ENCODE peak calls at places on chromosomes 4 and X, in ten cellular contexts. O is kidney; R is endothelial cell of umbilical vein; L is neural crest cell; X is GM13976; F is esophagus squamous epithelium; N is GM20000; U is PC-9; J is A549; K is CD4-positive, alpha-beta T cell. G is an unnamed sample.

GRCh38 chr4:138086471-138086870 is 155.7 kb downstream of the SLC7A11 start:
- DNase-seq in O (no peak), R (peak; percentile 32), L (no peak), X (no peak), F (no peak), N (no peak), U (no peak), J (no peak), K (no peak), G (no peak)

GRCh38 chrX:53018627-53019026 is 30.0 kb upstream of the GPR173 start:
- DNase-seq in O (no peak), R (no peak), L (no peak), X (no peak), F (no peak), N (no peak), U (no peak), J (no peak), K (no peak), G (no peak)

GRCh38 chrX:107154787-107155620 is 36.4 kb upstream of the RBM41 start:
- DNase-seq in O (no peak), R (no peak), L (no peak), X (no peak), F (no peak), N (no peak), U (peak; percentile 84), J (peak; percentile 30), K (peak; percentile 1), G (peak; percentile 0)

GRCh38 chrX:13482764-13483552 is 86.4 kb upstream of the EGFL6 start:
- DNase-seq in O (no peak), R (no peak), L (no peak), X (no peak), F (no peak), N (no peak), U (no peak), J (no peak), K (no peak), G (no peak)

GRCh38 chrX:131626681-131627296 is 82.9 kb downstream of the OR13H1 start:
- DNase-seq in O (no peak), R (no peak), L (no peak), X (no peak), F (no peak), N (no peak), U (no peak), J (peak; percentile 48), K (no peak), G (no peak)

GRCh38 chr4:125266901-125267601 is 47.7 kb upstream of the FAT4 start:
- DNase-seq in O (no peak), R (no peak), L (no peak), X (no peak), F (no peak), N (no peak), U (no peak), J (peak; percentile 16), K (no peak), G (no peak)

GRCh38 chr4:156571146-156571545 is 400.5 kb downstream of the PDGFC start:
- DNase-seq in O (no peak), R (no peak), L (no peak), X (no peak), F (no peak), N (no peak), U (no peak), J (no peak), K (no peak), G (no peak)

GRCh38 chr4:147049940-147050852 is 104.5 kb upstream of the TTC29 start:
- DNase-seq in O (no peak), R (no peak), L (no peak), X (no peak), F (no peak), N (no peak), U (no peak), J (no peak), K (no peak), G (no peak)

GRCh38 chrX:110734894-110735541 is 60.6 kb downstream of the CHRDL1 start:
- DNase-seq in O (no peak), R (no peak), L (no peak), X (no peak), F (no peak), N (no peak), U (peak; percentile 92), J (no peak), K (no peak), G (no peak)

GRCh38 chr4:163484906-163485305 is 9.6 kb upstream of the TMA16 start:
- DNase-seq in O (no peak), R (peak; percentile 56), L (peak; percentile 66), X (peak; percentile 41), F (no peak), N (peak; percentile 45), U (no peak), J (peak; percentile 49), K (peak; percentile 43), G (peak; percentile 76)

GRCh38 chr4:184810720-184811119 is 15.0 kb downstream of the ACSL1 start:
- DNase-seq in O (no peak), R (no peak), L (no peak), X (no peak), F (no peak), N (no peak), U (no peak), J (no peak), K (no peak), G (no peak)

GRCh38 chr4:16027114-16027513 is 56.7 kb downstream of the PROM1 start:
- DNase-seq in O (no peak), R (no peak), L (no peak), X (no peak), F (no peak), N (no peak), U (no peak), J (no peak), K (no peak), G (no peak)

GRCh38 chr4:51843309-51844156 is 580 bp downstream of the DCUN1D4 start:
- DNase-seq in O (peak; percentile 94), R (peak; percentile 54), L (peak; percentile 52), X (peak; percentile 79), F (peak; percentile 51), N (peak; percentile 84), U (no peak), J (peak; percentile 58), K (peak; percentile 47), G (peak; percentile 35)

GRCh38 chr4:78299565-78299972 is 242.4 kb downstream of the FRAS1 start:
- DNase-seq in O (no peak), R (no peak), L (no peak), X (no peak), F (no peak), N (no peak), U (no peak), J (no peak), K (no peak), G (peak; percentile 6)

GRCh38 chrX:68045008-68045577 is 388.2 kb downstream of the OPHN1 start:
- DNase-seq in O (no peak), R (no peak), L (no peak), X (no peak), F (no peak), N (no peak), U (no peak), J (no peak), K (no peak), G (no peak)

GRCh38 chr4:177367336-177367735 is 57.7 kb downstream of the NEIL3 start:
- DNase-seq in O (no peak), R (no peak), L (no peak), X (no peak), F (no peak), N (no peak), U (no peak), J (peak; percentile 12), K (no peak), G (no peak)
- TF ChIP-seq CTCF in O (no peak), R (no peak), L (peak; percentile 33), X (no peak), F (peak; percentile 7), N (no peak), U (no peak), J (no peak), K (peak; percentile 44), G (peak; percentile 3)

GRCh38 chr4:60461551-60461950 is 738.6 kb upstream of the ADGRL3 start:
- DNase-seq in O (no peak), R (no peak), L (no peak), X (no peak), F (no peak), N (no peak), U (no peak), J (no peak), K (no peak), G (no peak)

GRCh38 chr4:60463846-60464502 is 736.2 kb upstream of the ADGRL3 start:
- DNase-seq in O (no peak), R (no peak), L (no peak), X (peak; percentile 1), F (no peak), N (no peak), U (no peak), J (no peak), K (no peak), G (no peak)
- TF ChIP-seq CTCF in O (no peak), R (no peak), L (peak; percentile 37), X (peak; percentile 19), F (no peak), N (no peak), U (no peak), J (no peak), K (no peak), G (peak; percentile 18)

GRCh38 chrX:34580069-34580468 is 77.0 kb downstream of the TMEM47 start:
- DNase-seq in O (no peak), R (no peak), L (no peak), X (no peak), F (no peak), N (no peak), U (no peak), J (no peak), K (no peak), G (no peak)

DNA sequence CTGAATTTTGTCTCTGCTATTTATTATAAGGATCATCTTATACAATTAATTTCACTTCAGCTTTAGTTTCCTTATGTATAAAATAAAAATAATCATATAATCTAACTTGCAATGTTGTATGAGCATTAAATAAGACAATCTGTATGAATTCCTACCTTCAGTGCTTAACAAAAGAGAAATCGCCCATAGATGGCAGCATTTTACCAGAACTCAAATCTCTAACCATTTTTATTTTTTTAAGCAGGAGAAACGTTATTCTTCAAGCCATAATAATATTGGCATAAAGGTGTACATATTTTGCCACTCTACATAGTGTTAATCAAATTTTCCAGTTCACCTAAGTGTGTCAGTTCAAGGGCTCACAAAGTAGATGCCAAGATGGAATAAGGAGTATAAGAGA is 78.8 kb downstream of the TMEM47 start:
- DNase-seq in O (no peak), R (peak; percentile 59), L (peak; percentile 2), X (no peak), F (no peak), N (no peak), U (no peak), J (peak; percentile 13), K (no peak), G (no peak)
- TF ChIP-seq CTCF in O (peak; percentile 9), R (peak; percentile 10), L (peak; percentile 73), X (no peak), F (no peak), N (no peak), U (peak; percentile 54), J (peak; percentile 49), K (no peak), G (no peak)

GRCh38 chr4:29565256-29565655 is 1154.9 kb upstream of the PCDH7 start:
- DNase-seq in O (no peak), R (no peak), L (no peak), X (no peak), F (no peak), N (no peak), U (no peak), J (no peak), K (no peak), G (no peak)
- TF ChIP-seq CTCF in O (no peak), R (no peak), L (no peak), X (no peak), F (no peak), N (no peak), U (no peak), J (no peak), K (no peak), G (no peak)

GRCh38 chrX:119981286-119982070 is 37.9 kb upstream of the NKAP start:
- DNase-seq in O (no peak), R (peak; percentile 7), L (peak; percentile 26), X (peak; percentile 38), F (no peak), N (peak; percentile 32), U (no peak), J (peak; percentile 47), K (no peak), G (peak; percentile 45)
- TF ChIP-seq CTCF in O (no peak), R (peak; percentile 31), L (peak; percentile 65), X (peak; percentile 44), F (no peak), N (peak; percentile 14), U (peak; percentile 61), J (peak; percentile 51), K (no peak), G (peak; percentile 58)

G was measured in GM12865.